ENCODE peak calls at places on chromosomes 1 and 21, in five cellular contexts. One of them, this sample, is unnamed.

GRCh38 chr1:207755846-207756692 is 4.2 kb downstream of the CD46 start:
- DNase-seq in OCI-LY7: no peak
- DNase-seq in stomach: no peak
- DNase-seq in WERI-Rb-1: no peak
- DNase-seq in AG04450: no peak
- DNase-seq in this sample: peak; percentile 26

GRCh38 chr1:225928186-225929175 is 4.4 kb upstream of the PYCR2 start:
- DNase-seq in stomach: no peak
- DNase-seq in AG04450: no peak
- DNase-seq in WERI-Rb-1: peak; percentile 19
- DNase-seq in OCI-LY7: no peak
- DNase-seq in this sample: no peak

GRCh38 chr1:232378266-232379041 is 251.5 kb downstream of the SIPA1L2 start:
- DNase-seq in AG04450: no peak
- DNase-seq in WERI-Rb-1: no peak
- DNase-seq in stomach: peak; percentile 37
- DNase-seq in OCI-LY7: no peak
- DNase-seq in this sample: no peak

GRCh38 chr21:42609806-42610205 is 43.6 kb upstream of the PDE9A start:
- DNase-seq in AG04450: no peak
- DNase-seq in OCI-LY7: peak; percentile 24
- DNase-seq in WERI-Rb-1: peak; percentile 8
- DNase-seq in stomach: no peak
- DNase-seq in this sample: no peak

GRCh38 chr1:169368406-169368769 is 393 bp downstream of the BLZF1 start:
- DNase-seq in OCI-LY7: peak; percentile 29
- DNase-seq in AG04450: no peak
- DNase-seq in stomach: peak; percentile 26
- DNase-seq in WERI-Rb-1: peak; percentile 5
- DNase-seq in this sample: no peak

GRCh38 chr1:89739013-89739843 is 81.6 kb upstream of the LRRC8D start:
- DNase-seq in WERI-Rb-1: no peak
- DNase-seq in OCI-LY7: no peak
- DNase-seq in stomach: no peak
- DNase-seq in AG04450: no peak
- DNase-seq in this sample: peak; percentile 60

GRCh38 chr1:214280386-214281029 is 451 bp upstream of the SMYD2 start:
- DNase-seq in WERI-Rb-1: peak; percentile 37
- DNase-seq in OCI-LY7: peak; percentile 44
- DNase-seq in stomach: peak; percentile 56
- DNase-seq in AG04450: no peak
- DNase-seq in this sample: peak; percentile 70

GRCh38 chr1:32250893-32251716 is at the start of gene LCK:
- DNase-seq in AG04450: no peak
- DNase-seq in OCI-LY7: peak; percentile 85
- DNase-seq in WERI-Rb-1: no peak
- DNase-seq in stomach: no peak
- DNase-seq in this sample: no peak

GRCh38 chr1:65065535-65066378 is 82.2 kb upstream of the AK4 start:
- DNase-seq in stomach: peak; percentile 54
- DNase-seq in OCI-LY7: no peak
- DNase-seq in AG04450: no peak
- DNase-seq in WERI-Rb-1: peak; percentile 77
- DNase-seq in this sample: no peak

GRCh38 chr1:236326432-236326831 is 44.7 kb upstream of the ERO1B start:
- DNase-seq in stomach: no peak
- DNase-seq in WERI-Rb-1: no peak
- DNase-seq in AG04450: no peak
- DNase-seq in OCI-LY7: no peak
- DNase-seq in this sample: no peak

GRCh38 chr1:161032409-161032808 is 6.4 kb downstream of the TSTD1 start:
- DNase-seq in AG04450: no peak
- DNase-seq in WERI-Rb-1: no peak
- DNase-seq in stomach: no peak
- DNase-seq in OCI-LY7: no peak
- DNase-seq in this sample: no peak

GRCh38 chr1:118249641-118250040 is 64.6 kb upstream of the SPAG17 start:
- DNase-seq in OCI-LY7: no peak
- DNase-seq in AG04450: no peak
- DNase-seq in WERI-Rb-1: no peak
- DNase-seq in stomach: no peak
- DNase-seq in this sample: no peak

GRCh38 chr1:118243269-118243668 is 58.2 kb upstream of the SPAG17 start:
- DNase-seq in WERI-Rb-1: no peak
- DNase-seq in AG04450: no peak
- DNase-seq in OCI-LY7: no peak
- DNase-seq in stomach: no peak
- DNase-seq in this sample: no peak

GRCh38 chr1:118250232-118250631 is 65.2 kb upstream of the SPAG17 start:
- DNase-seq in OCI-LY7: no peak
- DNase-seq in AG04450: no peak
- DNase-seq in WERI-Rb-1: no peak
- DNase-seq in stomach: no peak
- DNase-seq in this sample: no peak

GRCh38 chr1:118246646-118247045 is 61.6 kb upstream of the SPAG17 start:
- DNase-seq in OCI-LY7: no peak
- DNase-seq in stomach: no peak
- DNase-seq in AG04450: no peak
- DNase-seq in WERI-Rb-1: no peak
- DNase-seq in this sample: no peak

GRCh38 chr1:118247593-118247992 is 62.6 kb upstream of the SPAG17 start:
- DNase-seq in stomach: no peak
- DNase-seq in WERI-Rb-1: peak; percentile 31
- DNase-seq in AG04450: no peak
- DNase-seq in OCI-LY7: peak; percentile 1
- DNase-seq in this sample: peak; percentile 57
- TF ChIP-seq CTCF in stomach: no peak
- TF ChIP-seq CTCF in WERI-Rb-1: peak; percentile 66
- TF ChIP-seq CTCF in AG04450: peak; percentile 49
- TF ChIP-seq CTCF in OCI-LY7: peak; percentile 60
- TF ChIP-seq CTCF in this sample: peak; percentile 35

GRCh38 chr1:1796466-1796865 is 18.2 kb upstream of the NADK start:
- DNase-seq in stomach: no peak
- DNase-seq in OCI-LY7: peak; percentile 43
- DNase-seq in WERI-Rb-1: no peak
- DNase-seq in AG04450: no peak
- DNase-seq in this sample: no peak
- TF ChIP-seq CTCF in stomach: no peak
- TF ChIP-seq CTCF in OCI-LY7: peak; percentile 71
- TF ChIP-seq CTCF in WERI-Rb-1: peak; percentile 42
- TF ChIP-seq CTCF in AG04450: no peak
- TF ChIP-seq CTCF in this sample: no peak

DNA sequence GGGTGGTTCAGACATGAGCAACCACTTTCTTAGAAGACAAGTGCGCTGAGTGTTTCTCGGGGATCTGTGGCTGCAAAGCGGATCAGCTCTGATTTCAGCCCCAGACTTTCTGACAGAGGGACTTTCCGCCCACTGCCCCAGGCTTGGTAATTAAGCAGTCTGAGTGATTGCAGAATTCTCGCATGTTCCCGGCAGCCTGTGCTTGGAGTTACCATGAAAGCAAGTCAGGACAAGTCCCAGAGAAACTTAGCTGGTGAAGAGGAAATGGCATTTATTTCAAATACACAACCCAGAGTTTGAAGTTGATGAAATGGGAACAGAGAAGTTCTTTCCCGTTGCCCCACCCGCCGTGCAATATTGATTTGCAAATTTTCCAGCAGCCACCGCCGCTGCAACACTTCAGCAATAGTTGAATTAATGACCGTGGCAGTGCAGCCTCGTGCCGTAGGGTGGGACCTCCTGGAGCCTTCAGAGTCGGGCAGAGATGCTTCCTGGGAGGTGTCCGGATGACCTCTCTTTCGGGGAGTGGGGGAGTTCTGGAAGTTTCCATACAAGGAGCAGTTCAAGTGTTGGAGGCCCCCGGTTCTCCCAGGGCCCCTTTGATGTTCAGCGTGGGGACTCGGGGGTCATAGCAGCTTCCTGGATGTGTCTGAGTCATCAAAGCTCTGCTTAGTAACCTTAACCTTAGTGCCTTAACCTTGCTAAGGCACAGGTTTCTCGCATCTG is 134.7 kb downstream of the KAZN start:
- DNase-seq in WERI-Rb-1: peak; percentile 78
- DNase-seq in stomach: no peak
- DNase-seq in AG04450: no peak
- DNase-seq in OCI-LY7: peak; percentile 61
- DNase-seq in this sample: peak; percentile 93
- TF ChIP-seq CTCF in WERI-Rb-1: no peak
- TF ChIP-seq CTCF in stomach: no peak
- TF ChIP-seq CTCF in AG04450: no peak
- TF ChIP-seq CTCF in OCI-LY7: no peak
- TF ChIP-seq CTCF in this sample: no peak

GRCh38 chr1:39268112-39268581 is 63.7 kb downstream of the MACF1 start:
- DNase-seq in stomach: no peak
- DNase-seq in AG04450: peak; percentile 70
- DNase-seq in OCI-LY7: no peak
- DNase-seq in WERI-Rb-1: no peak
- DNase-seq in this sample: peak; percentile 65

GRCh38 chr1:39269349-39269748 is 64.9 kb downstream of the MACF1 start:
- DNase-seq in stomach: no peak
- DNase-seq in OCI-LY7: peak; percentile 22
- DNase-seq in AG04450: no peak
- DNase-seq in WERI-Rb-1: no peak
- DNase-seq in this sample: no peak

GRCh38 chr1:39266792-39267191 is 62.3 kb downstream of the MACF1 start:
- DNase-seq in AG04450: no peak
- DNase-seq in WERI-Rb-1: no peak
- DNase-seq in OCI-LY7: no peak
- DNase-seq in stomach: no peak
- DNase-seq in this sample: no peak

GRCh38 chr1:39268906-39269305 is 64.4 kb downstream of the MACF1 start:
- DNase-seq in WERI-Rb-1: no peak
- DNase-seq in AG04450: no peak
- DNase-seq in stomach: no peak
- DNase-seq in OCI-LY7: no peak
- DNase-seq in this sample: no peak

GRCh38 chr1:39266269-39266668 is 61.8 kb downstream of the MACF1 start:
- DNase-seq in stomach: no peak
- DNase-seq in AG04450: no peak
- DNase-seq in WERI-Rb-1: peak; percentile 60
- DNase-seq in OCI-LY7: peak; percentile 51
- DNase-seq in this sample: peak; percentile 25
- TF ChIP-seq CTCF in stomach: no peak
- TF ChIP-seq CTCF in AG04450: peak; percentile 11
- TF ChIP-seq CTCF in WERI-Rb-1: peak; percentile 51
- TF ChIP-seq CTCF in OCI-LY7: peak; percentile 69
- TF ChIP-seq CTCF in this sample: peak; percentile 20

DNA sequence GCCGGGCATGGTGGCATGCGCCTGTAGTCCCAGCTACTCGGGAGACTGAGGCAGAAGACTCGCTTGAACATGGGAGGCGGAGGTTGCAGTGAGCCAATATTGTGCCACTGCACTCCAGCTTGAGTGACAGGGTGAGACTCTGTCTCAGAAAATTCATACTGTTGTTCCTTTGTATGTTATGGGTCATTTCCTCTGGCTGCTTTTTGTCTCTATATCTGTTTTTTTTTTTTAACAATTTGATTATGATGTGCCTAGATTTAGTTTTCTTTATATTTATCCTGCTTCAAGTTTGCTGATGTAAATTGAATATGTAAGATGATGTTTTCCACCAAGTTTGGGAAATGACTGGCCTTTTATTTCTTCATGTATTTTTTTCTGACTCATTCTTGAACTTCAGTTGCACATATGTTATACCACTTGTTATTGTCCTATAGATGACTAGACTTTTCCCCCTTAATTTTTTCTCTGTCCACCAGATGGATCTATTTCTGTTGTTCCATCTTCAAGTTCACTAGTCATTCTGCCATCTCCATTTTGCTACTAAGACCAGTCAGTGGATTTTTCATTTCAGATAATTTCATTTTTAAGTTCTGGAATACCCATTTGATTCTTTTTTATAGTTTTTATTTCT is 173.5 kb downstream of the GALNT2 start:
- DNase-seq in AG04450: no peak
- DNase-seq in WERI-Rb-1: no peak
- DNase-seq in stomach: no peak
- DNase-seq in OCI-LY7: no peak
- DNase-seq in this sample: no peak
- TF ChIP-seq CTCF in AG04450: no peak
- TF ChIP-seq CTCF in WERI-Rb-1: no peak
- TF ChIP-seq CTCF in stomach: no peak
- TF ChIP-seq CTCF in OCI-LY7: no peak
- TF ChIP-seq CTCF in this sample: no peak

This sample was measured in MCF 10A.